ENCODE peak calls at places on chromosome 9, in four cellular contexts. T is AG20443, G is neural crest cell, S is progenitor cell of endocrine pancreas. W is an unnamed sample.

GRCh38 chr9:134204991-134205578 is 40.7 kb upstream of the RNU6ATAC start:
- DNase-seq in T (no peak), G (no peak), S (no peak), W (no peak)

GRCh38 chr9:14645648-14646047 is 47.6 kb downstream of the ZDHHC21 start:
- DNase-seq in T (no peak), G (no peak), S (no peak), W (no peak)

GRCh38 chr9:5459289-5459829 is 9.0 kb downstream of the CD274 start:
- DNase-seq in T (peak; percentile 33), G (no peak), S (no peak), W (peak; percentile 30)

GRCh38 chr9:127388037-127388855 is 8.7 kb upstream of the SLC2A8 start:
- DNase-seq in T (peak; percentile 90), G (no peak), S (no peak), W (peak; percentile 91)

GRCh38 chr9:33660771-33661170 is 134.6 kb upstream of the PRSS3 start:
- DNase-seq in T (no peak), G (no peak), S (no peak), W (no peak)

GRCh38 chr9:134709512-134710270 is 68.1 kb downstream of the COL5A1 start:
- DNase-seq in T (peak; percentile 81), G (no peak), S (no peak), W (peak; percentile 74)

GRCh38 chr9:107127608-107128007 is 155.5 kb upstream of the RAD23B start:
- DNase-seq in T (no peak), G (no peak), S (no peak), W (no peak)

GRCh38 chr9:1462626-1463308 is 412.6 kb downstream of the DMRT2 start:
- DNase-seq in T (no peak), G (no peak), S (no peak), W (no peak)

GRCh38 chr9:110028281-110029075 is 179.5 kb downstream of the C9orf152 start:
- DNase-seq in T (no peak), G (no peak), S (no peak), W (no peak)

GRCh38 chr9:134286513-134287245 is 39.6 kb upstream of the RXRA start:
- DNase-seq in T (no peak), G (no peak), S (no peak), W (peak; percentile 20)

GRCh38 chr9:107190031-107190935 is 92.8 kb upstream of the RAD23B start:
- DNase-seq in T (peak; percentile 43), G (no peak), S (no peak), W (peak; percentile 67)

GRCh38 chr9:128920381-128921058 is at the start of gene PHYHD1:
- DNase-seq in T (peak; percentile 65), G (no peak), S (no peak), W (peak; percentile 78)

GRCh38 chr9:108150736-108151135 is 661.2 kb upstream of the KLF4 start:
- DNase-seq in T (peak; percentile 55), G (no peak), S (no peak), W (peak; percentile 44)

GRCh38 chr9:27491164-27491563 is 32.9 kb upstream of the IFNK start:
- DNase-seq in T (no peak), G (no peak), S (no peak), W (no peak)

GRCh38 chr9:26210338-26210851 is 532.2 kb upstream of the TUSC1 start:
- DNase-seq in T (peak; percentile 56), G (no peak), S (no peak), W (peak; percentile 58)

GRCh38 chr9:129320575-129321311 is 142.7 kb upstream of the IER5L start:
- DNase-seq in T (peak; percentile 76), G (no peak), S (no peak), W (peak; percentile 85)

GRCh38 chr9:70490478-70490877 is 76.0 kb upstream of the KLF9 start:
- DNase-seq in T (no peak), G (no peak), S (no peak), W (no peak)

GRCh38 chr9:85016389-85016997 is 347.0 kb downstream of the NTRK2 start:
- DNase-seq in T (no peak), G (no peak), S (no peak), W (no peak)